ENCODE peak calls at places on chromosomes 11 and 22, in eight cellular contexts. E, B, Y, H, I, Q, M and D are unnamed samples.

GRCh38 chr11:118272001-118272400 is 7.9 kb upstream of the MPZL2 start:
- DNase-seq in E (no peak), B (no peak), Y (no peak), H (no peak), I (no peak), Q (no peak), M (no peak), D (no peak)

GRCh38 chr11:66289548-66290331 is 797 bp upstream of the YIF1A start:
- DNase-seq in E (peak), B (no peak), Y (peak), H (peak), I (peak), Q (no peak), M (peak), D (no peak)

GRCh38 chr11:120547871-120548681 is 36.5 kb downstream of the GRIK4 start:
- DNase-seq in E (peak), B (peak), Y (no peak), H (peak), I (peak), Q (no peak), M (peak), D (peak)

GRCh38 chr22:46671824-46672432 is 51.7 kb downstream of the GRAMD4 start:
- DNase-seq in E (no peak), B (no peak), Y (no peak), H (peak), I (no peak), Q (no peak), M (no peak), D (no peak)

GRCh38 chr22:16824718-16825687 is at the start of gene XKR3:
- DNase-seq in E (no peak), B (no peak), Y (no peak), H (no peak), I (no peak), Q (no peak), M (no peak), D (no peak)

GRCh38 chr11:77346906-77347603 is 45.6 kb upstream of the GDPD4 start:
- DNase-seq in E (no peak), B (no peak), Y (no peak), H (no peak), I (no peak), Q (no peak), M (no peak), D (no peak)

GRCh38 chr11:3231851-3232744 is at the start of gene MRGPRE:
- DNase-seq in E (no peak), B (no peak), Y (no peak), H (peak), I (no peak), Q (no peak), M (no peak), D (no peak)

GRCh38 chr22:37311761-37312312 is 29.5 kb downstream of the CYTH4 start:
- DNase-seq in E (no peak), B (no peak), Y (no peak), H (no peak), I (no peak), Q (no peak), M (no peak), D (no peak)

GRCh38 chr11:117720061-117720511 is 76.9 kb downstream of the DSCAML1 start:
- DNase-seq in E (no peak), B (no peak), Y (no peak), H (peak), I (peak), Q (no peak), M (no peak), D (no peak)

GRCh38 chr22:20779014-20779812 is 5.3 kb downstream of the SERPIND1 start:
- DNase-seq in E (no peak), B (no peak), Y (peak), H (no peak), I (no peak), Q (no peak), M (no peak), D (no peak)

GRCh38 chr11:9755561-9755960 is 91.7 kb downstream of the SWAP70 start:
- DNase-seq in E (no peak), B (no peak), Y (no peak), H (no peak), I (no peak), Q (no peak), M (no peak), D (no peak)

GRCh38 chr11:132464939-132465338 is 1067.4 kb downstream of the OPCML start:
- DNase-seq in E (no peak), B (no peak), Y (no peak), H (no peak), I (no peak), Q (no peak), M (no peak), D (no peak)

GRCh38 chr22:27105142-27106025 is 448.0 kb downstream of the MIAT start:
- DNase-seq in E (no peak), B (no peak), Y (peak), H (no peak), I (no peak), Q (no peak), M (peak), D (no peak)

GRCh38 chr22:43878831-43879550 is 12.8 kb downstream of the PNPLA5 start:
- DNase-seq in E (no peak), B (no peak), Y (no peak), H (no peak), I (no peak), Q (no peak), M (no peak), D (no peak)

GRCh38 chr11:101439488-101439887 is 144.3 kb downstream of the TRPC6 start:
- DNase-seq in E (no peak), B (no peak), Y (no peak), H (no peak), I (no peak), Q (no peak), M (no peak), D (no peak)

GRCh38 chr22:41799486-41800347 is 762 bp upstream of the CCDC134 start:
- DNase-seq in E (peak), B (no peak), Y (peak), H (peak), I (peak), Q (no peak), M (peak), D (no peak)

GRCh38 chr22:27175444-27175843 is 518.1 kb downstream of the MIAT start:
- DNase-seq in E (no peak), B (no peak), Y (no peak), H (no peak), I (no peak), Q (no peak), M (no peak), D (no peak)

GRCh38 chr11:68583047-68583446 is 101.3 kb upstream of the GAL start:
- DNase-seq in E (no peak), B (no peak), Y (no peak), H (no peak), I (no peak), Q (no peak), M (no peak), D (no peak)
- H3K27ac ChIP-seq in E (no peak), B (no peak), Y (no peak), H (no peak), I (no peak), Q (no peak), M (no peak), D (no peak)

GRCh38 chr11:83285771-83286528 is at the start of gene CCDC90B:
- DNase-seq in E (peak), B (peak), Y (peak), H (peak), I (peak), Q (peak), M (peak), D (peak)
- TF ChIP-seq CTCF in E (no peak), B (peak), Y (no peak), H (no peak), I (peak), Q (peak), M (no peak), D (peak)

DNA sequence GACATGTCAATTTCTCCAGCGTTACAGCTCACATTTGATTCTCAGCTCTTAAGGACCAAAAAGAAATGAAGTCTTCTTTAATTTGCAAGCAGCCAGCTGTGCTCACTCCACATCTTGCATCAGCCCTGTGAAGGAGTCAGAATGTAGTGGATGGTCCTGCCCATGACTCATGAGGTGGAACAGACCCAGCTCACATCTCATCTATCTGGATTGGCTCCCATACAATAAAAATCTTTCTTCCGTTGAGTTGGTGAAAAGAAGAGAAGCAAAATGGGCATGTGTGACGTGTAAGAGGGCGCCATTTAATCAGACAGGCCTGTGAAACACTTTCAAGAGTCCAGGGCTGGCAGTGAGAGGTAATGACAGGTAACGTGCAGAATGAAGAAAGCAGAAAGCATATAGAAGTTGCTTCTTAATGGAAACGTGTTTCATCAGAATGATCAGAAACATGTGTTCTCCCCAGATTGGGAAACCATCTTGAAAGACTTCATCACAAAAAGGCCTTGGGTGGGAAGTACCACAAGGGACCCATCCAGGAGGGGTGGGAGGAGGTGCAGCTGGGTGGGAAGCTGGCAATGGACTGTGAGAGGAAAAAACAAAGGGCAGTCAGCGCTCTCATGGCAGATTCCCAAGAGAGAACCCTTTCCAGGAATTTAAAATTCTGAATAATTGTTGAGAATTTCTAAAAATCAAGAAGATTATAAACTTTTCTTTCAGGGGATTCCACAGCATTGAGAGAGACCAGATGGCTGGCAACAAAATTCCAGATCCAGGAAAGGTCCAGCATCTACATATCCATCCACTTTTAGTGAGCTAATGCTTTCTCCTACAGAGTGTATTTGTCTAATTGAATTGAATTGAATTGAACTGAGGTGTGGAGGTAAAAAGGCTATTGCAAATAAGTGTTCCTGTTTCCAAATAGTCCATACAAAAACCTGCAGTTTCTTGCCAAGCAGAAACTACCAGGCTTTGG is 57.0 kb downstream of the ETS1 start:
- DNase-seq in E (no peak), B (no peak), Y (no peak), H (no peak), I (no peak), Q (no peak), M (peak), D (no peak)
- H3K4me3 ChIP-seq in E (no peak), B (no peak), Y (no peak), H (no peak), I (no peak), Q (no peak), M (no peak), D (no peak)

DNA sequence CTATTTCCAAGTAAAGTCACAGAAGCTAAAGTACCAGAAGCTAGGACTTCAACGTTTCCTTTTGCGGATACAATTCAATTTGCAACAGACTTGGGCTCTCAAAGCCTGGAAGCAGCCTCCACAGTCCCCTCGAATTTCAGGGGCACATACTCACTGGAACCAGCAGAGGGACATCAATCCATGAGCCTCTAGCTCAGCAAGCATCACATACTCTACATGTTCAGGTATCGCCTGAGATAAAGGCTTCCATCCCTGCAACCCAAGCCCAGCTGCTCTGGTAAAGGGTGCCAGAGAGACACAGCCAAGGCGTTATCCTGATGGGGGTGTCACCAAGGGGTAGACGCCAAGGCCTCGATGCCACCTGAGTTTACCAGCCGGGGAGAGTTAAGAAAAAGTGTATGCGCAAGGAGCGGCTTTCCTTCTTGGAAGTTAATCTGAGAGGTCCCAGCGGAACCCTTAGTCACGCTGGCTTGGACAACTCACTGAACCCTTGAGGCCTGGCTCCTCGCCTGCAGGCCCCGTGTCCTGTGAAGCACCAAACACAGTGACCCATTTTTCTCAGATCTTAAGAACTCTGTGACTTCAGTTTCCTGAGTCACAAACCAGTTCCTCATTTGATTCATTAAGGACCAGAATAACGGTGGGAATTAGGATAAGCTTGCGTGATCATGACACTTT is 13.0 kb downstream of the LTO1 start:
- DNase-seq in E (no peak), B (no peak), Y (no peak), H (no peak), I (peak), Q (no peak), M (no peak), D (no peak)
- H3K27ac ChIP-seq in E (no peak), B (no peak), Y (no peak), H (no peak), I (no peak), Q (no peak), M (no peak), D (no peak)

GRCh38 chr11:1201395-1202153 is 21.3 kb upstream of the MUC5B start:
- DNase-seq in E (no peak), B (no peak), Y (no peak), H (no peak), I (no peak), Q (no peak), M (no peak), D (no peak)

GRCh38 chr11:1198766-1199688 is 23.8 kb upstream of the MUC5B start:
- DNase-seq in E (no peak), B (no peak), Y (no peak), H (peak), I (no peak), Q (no peak), M (peak), D (peak)

GRCh38 chr11:1197886-1198765 is 24.7 kb upstream of the MUC5B start:
- DNase-seq in E (no peak), B (no peak), Y (no peak), H (peak), I (no peak), Q (no peak), M (peak), D (peak)

GRCh38 chr11:1200611-1201191 is 22.2 kb upstream of the MUC5B start:
- DNase-seq in E (no peak), B (no peak), Y (no peak), H (no peak), I (no peak), Q (no peak), M (peak), D (peak)

DNA sequence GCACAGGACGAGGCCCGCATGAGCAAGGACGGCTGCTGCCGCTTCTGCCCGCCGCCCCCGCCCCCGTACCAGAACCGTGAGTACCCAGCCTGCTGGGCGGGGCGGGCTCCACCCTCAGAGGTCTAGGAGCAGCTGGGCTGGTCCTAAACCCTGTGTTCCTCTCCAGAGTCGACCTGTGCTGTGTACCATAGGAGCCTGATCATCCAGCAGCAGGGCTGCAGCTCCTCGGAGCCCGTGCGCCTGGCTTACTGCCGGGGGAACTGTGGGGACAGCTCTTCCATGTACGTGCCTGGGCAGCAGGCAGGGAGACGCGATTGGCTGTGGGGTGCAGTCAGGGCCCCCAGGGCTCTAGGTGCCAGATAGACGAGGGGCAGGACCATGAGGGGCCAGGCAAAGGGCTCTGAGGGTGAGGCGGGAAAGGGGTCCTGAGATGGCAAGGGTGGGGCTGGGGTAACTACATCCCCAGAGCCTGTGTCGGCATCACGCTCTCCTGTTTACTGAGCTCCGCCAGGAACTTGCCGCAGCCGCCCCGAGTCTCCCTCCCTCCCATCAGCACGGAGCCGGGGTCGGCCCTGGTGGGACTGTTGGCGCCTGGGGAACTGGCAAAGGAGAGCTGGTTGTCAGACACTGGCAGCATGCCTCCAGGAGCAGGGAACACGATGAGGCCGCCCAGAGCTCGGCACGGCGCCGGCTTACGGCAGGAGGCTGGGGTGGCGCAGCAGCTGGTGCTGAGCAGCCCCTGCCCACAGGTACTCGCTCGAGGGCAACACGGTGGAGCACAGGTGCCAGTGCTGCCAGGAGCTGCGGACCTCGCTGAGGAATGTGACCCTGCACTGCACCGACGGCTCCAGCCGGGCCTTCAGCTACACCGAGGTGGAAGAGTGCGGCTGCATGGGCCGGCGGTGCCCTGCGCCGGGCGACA is 22.9 kb upstream of the MUC5B start:
- DNase-seq in E (peak), B (no peak), Y (no peak), H (peak), I (no peak), Q (no peak), M (peak), D (peak)
- TF ChIP-seq CTCF in E (no peak), B (no peak), Y (no peak), H (no peak), I (no peak), Q (no peak), M (no peak), D (no peak)

GRCh38 chr11:72643547-72643946 is 30.7 kb downstream of the PDE2A start:
- DNase-seq in E (no peak), B (peak), Y (no peak), H (no peak), I (no peak), Q (no peak), M (no peak), D (peak)
- H3K4me3 ChIP-seq in E (no peak), B (peak), Y (no peak), H (no peak), I (no peak), Q (no peak), M (peak), D (peak)

DNA sequence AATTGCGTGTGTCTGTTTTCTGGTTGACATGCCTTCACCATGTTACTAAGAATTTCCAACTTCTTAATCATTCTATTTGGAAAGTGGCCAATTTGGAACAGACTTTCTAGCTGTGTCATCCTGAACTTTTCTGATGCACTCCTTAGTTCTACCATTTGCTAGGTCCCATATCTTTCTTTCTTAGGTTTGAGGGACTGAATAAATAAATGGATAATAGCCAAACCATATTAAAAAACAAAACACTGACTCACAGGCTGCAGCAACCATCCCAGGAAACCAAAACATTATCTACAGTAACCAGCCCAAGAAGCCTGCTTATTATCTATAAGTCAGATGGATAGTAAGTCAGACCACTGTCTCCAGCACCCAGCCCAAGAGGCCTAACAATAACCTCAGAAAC is 57.5 kb upstream of the PLET1 start:
- DNase-seq in E (no peak), B (peak), Y (no peak), H (no peak), I (no peak), Q (no peak), M (no peak), D (no peak)
- H3K27ac ChIP-seq in E (no peak), B (peak), Y (peak), H (no peak), I (no peak), Q (no peak), M (peak), D (no peak)